ENCODE peak calls at places on chromosomes 1 and 21, in five cellular contexts. Z, K, X, U and E are unnamed samples.

GRCh38 chr21:37984416-37984815 is 68.2 kb upstream of the KCNJ6 start:
- DNase-seq in U (no peak), Z (no peak), K (no peak), X (no peak), E (no peak)

GRCh38 chr1:77322061-77322900 is 40.5 kb downstream of the AK5 start:
- DNase-seq in Z (no peak), K (no peak), X (peak; percentile 95), U (no peak), E (no peak)

GRCh38 chr1:58713841-58714240 is 14.0 kb upstream of the MYSM1 start:
- DNase-seq in Z (no peak), U (no peak), X (no peak), K (no peak), E (no peak)

GRCh38 chr1:227225715-227226346 is 92.5 kb downstream of the CDC42BPA start:
- DNase-seq in U (no peak), X (peak; percentile 86), Z (no peak), K (no peak), E (no peak)

GRCh38 chr21:33261635-33262034 is 4.5 kb upstream of the IL10RB start:
- DNase-seq in X (peak; percentile 67), K (no peak), U (no peak), Z (no peak), E (peak; percentile 69)

GRCh38 chr1:75587692-75588091 is 23.2 kb downstream of the SLC44A5 start:
- DNase-seq in Z (no peak), X (no peak), U (no peak), K (no peak), E (no peak)

GRCh38 chr21:38341546-38342012 is 84.8 kb downstream of the KCNJ15 start:
- DNase-seq in Z (no peak), K (no peak), U (no peak), X (no peak), E (no peak)

GRCh38 chr1:183635606-183636333 is at the start of gene ARPC5:
- DNase-seq in X (peak; percentile 98), U (peak; percentile 96), Z (peak; percentile 94), K (peak; percentile 98), E (peak; percentile 91)

GRCh38 chr1:17909634-17910033 is 154.5 kb downstream of the ACTL8 start:
- DNase-seq in U (no peak), K (no peak), Z (no peak), X (peak; percentile 3), E (no peak)

GRCh38 chr1:53439337-53440207 is 19.6 kb upstream of the DMRTB1 start:
- DNase-seq in Z (no peak), U (no peak), K (no peak), X (no peak), E (no peak)

GRCh38 chr1:83796409-83796808 is 202.5 kb downstream of the TTLL7 start:
- DNase-seq in Z (no peak), X (peak; percentile 10), U (no peak), K (no peak), E (no peak)

GRCh38 chr21:34204481-34205439 is 131.4 kb downstream of the MRPS6 start:
- DNase-seq in Z (no peak), U (no peak), K (no peak), X (no peak), E (no peak)

GRCh38 chr1:22639286-22639685 is 2.9 kb downstream of the C1QA start:
- DNase-seq in X (peak; percentile 62), K (no peak), Z (no peak), U (no peak), E (no peak)

GRCh38 chr1:101388904-101389546 is 152.2 kb downstream of the S1PR1 start:
- DNase-seq in Z (no peak), U (no peak), X (peak; percentile 37), K (no peak), E (no peak)

GRCh38 chr21:25396135-25396711 is 211.1 kb downstream of the MRPL39 start:
- DNase-seq in Z (peak; percentile 46), K (no peak), U (peak; percentile 51), X (no peak), E (no peak)

GRCh38 chr1:70034403-70034802 is 171.0 kb downstream of the LRRC40 start:
- DNase-seq in X (peak; percentile 70), U (no peak), Z (no peak), K (no peak), E (no peak)

GRCh38 chr21:29008373-29008772 is 10.8 kb downstream of the RWDD2B start:
- DNase-seq in X (no peak), K (no peak), Z (no peak), U (no peak), E (no peak)

GRCh38 chr1:21814241-21814918 is 2.3 kb downstream of the LDLRAD2 start:
- DNase-seq in X (peak; percentile 19), U (no peak), K (no peak), Z (no peak), E (peak; percentile 12)

GRCh38 chr21:15688016-15688415 is 41.8 kb upstream of the USP25 start:
- DNase-seq in Z (no peak), K (no peak), X (peak; percentile 54), U (no peak), E (no peak)

GRCh38 chr1:222814536-222815366 is at the start of gene DISP1:
- DNase-seq in U (peak; percentile 78), X (peak; percentile 81), Z (peak; percentile 67), K (peak; percentile 81), E (peak; percentile 65)

GRCh38 chr1:20729155-20729931 is 3.2 kb downstream of the SH2D5 start:
- DNase-seq in U (peak; percentile 25), X (no peak), K (no peak), Z (no peak), E (no peak)

GRCh38 chr1:20728371-20729154 is 3.9 kb downstream of the SH2D5 start:
- DNase-seq in U (peak; percentile 18), X (no peak), K (no peak), Z (no peak), E (no peak)

GRCh38 chr1:20731057-20731991 is 1.2 kb downstream of the SH2D5 start:
- DNase-seq in X (no peak), U (peak; percentile 46), K (no peak), Z (no peak), E (no peak)

GRCh38 chr1:20730690-20731056 is 1.8 kb downstream of the SH2D5 start:
- DNase-seq in U (peak; percentile 41), X (no peak), K (no peak), Z (no peak), E (no peak)

DNA sequence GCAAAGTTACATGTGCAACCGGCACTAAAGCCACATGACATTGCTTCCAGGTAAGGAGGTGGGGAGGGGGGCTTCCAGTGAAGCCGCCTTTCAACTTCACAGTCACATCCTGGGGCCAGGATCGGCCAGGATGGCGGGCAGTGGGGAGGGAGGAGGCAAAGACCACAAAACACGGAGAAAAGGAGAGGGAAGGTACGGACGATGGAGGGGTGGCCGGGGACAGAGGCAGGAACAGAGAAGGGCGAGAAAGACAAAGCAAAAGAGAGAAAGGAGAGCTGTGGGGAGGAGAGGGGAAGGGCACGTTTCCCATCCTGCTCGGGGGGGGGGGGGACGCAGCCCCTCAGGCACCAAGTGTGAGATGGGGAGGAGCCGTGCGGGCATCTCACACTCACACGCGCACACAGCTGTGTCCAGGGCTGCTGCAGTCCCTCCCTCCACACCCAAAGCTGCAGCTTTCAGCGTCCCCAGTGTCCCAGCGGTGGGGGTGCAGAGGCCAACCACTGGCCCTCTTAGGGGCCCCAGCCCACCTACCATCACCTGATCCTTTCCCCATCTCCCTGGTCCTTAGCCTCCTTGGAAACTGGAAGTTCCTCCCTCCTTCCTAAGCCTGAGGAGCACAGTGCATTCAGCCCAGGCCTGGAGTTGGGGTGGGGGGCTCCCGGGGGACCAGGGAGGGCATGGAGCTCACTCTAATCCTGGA is 2.4 kb downstream of the SH2D5 start:
- DNase-seq in U (peak; percentile 35), Z (no peak), K (no peak), X (no peak), E (no peak)
- H3K27me3 ChIP-seq in U (peaks cover 8% of the 10 kb centered on the region), Z (no peaks in the 10 kb centered on the region), K (peaks cover 35% of the 10 kb centered on the region), X (no peaks in the 10 kb centered on the region), E (no peaks in the 10 kb centered on the region)

DNA sequence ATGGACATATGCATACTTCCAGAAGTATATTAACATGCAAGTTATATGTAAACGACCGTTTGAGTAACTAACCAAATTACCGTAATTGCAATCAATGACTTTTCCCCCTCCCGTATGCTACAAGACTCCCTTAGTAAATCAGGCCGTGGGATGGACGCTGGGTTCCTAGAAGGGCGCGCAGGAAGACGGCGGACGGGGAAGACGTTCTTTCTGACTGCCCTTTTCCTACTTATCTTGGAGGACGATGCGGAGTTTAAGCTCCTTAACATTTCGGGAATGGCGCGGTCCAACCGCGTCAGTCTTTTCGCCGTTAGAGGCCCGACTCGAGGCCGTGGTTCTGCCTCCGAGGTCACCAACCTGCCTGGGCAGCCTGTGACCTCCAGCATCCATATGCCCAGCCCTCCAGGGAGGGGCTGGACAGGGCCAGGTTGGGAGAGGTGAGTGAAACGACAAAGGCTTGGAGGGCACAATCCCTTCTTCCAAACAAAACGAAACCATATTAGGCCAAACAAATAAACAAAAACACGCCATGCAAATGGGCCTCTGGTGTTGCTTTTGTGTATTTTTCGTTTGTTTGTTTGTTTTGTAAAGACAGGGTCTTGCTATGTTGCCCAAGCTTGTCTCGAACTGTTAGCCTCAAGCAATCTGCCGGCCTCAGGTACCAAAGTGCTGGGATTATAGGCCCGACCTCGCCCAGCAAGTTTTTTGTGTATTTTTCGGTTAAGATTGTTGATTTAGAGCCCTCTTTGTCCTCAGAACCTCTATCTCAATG is 873 bp upstream of the PI4KB start:
- DNase-seq in U (no peak), X (no peak), K (peak; percentile 38), Z (no peak), E (no peak)
- H3K27ac ChIP-seq in U (peak overlapping the region; percentile 83), X (peak overlapping the region; percentile 93), K (peak overlapping the region; percentile 89), Z (peak overlapping the region; percentile 84), E (peak overlapping the region; percentile 93)

DNA sequence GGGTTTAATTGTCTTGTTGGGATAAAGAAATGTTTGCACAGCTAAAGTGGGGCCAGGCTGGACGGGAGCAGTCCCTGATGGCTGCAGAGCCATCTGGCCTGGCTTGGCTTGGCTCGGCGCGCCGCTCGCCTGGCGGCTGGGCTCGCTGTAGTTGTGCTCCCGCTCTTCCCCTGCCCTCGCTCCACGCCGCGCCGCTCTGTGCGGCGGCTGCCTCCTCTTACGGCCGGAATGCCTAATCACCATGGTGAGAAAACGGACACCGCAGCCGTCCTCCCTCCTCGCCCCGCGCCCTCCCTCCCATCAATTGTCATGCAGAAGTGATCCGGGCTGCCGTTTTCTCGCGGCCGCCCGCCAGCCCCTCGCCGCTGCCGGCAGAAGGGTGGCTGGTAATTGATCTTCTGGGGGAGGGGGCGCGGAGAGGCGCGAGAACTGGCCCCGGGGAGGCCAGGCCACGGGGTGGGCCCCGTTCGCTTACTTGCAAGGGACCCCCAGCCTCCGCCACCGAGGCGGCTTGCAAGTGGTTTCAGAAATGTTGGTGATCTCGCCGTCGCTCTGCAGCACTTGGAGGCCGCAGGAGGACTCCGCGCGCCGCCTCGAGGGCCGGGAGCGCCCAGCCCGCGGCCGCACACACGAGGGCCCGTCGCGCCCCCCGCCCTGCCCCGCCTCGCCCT is 12.4 kb downstream of the RNF220 start:
- DNase-seq in K (no peak), X (peak; percentile 38), Z (no peak), U (no peak), E (no peak)
- H3K27me3 ChIP-seq in K (peaks cover 79% of the 10 kb centered on the region), X (peaks cover 79% of the 10 kb centered on the region), Z (peaks cover 41% of the 10 kb centered on the region), U (peaks cover 43% of the 10 kb centered on the region), E (peaks cover 67% of the 10 kb centered on the region)

DNA sequence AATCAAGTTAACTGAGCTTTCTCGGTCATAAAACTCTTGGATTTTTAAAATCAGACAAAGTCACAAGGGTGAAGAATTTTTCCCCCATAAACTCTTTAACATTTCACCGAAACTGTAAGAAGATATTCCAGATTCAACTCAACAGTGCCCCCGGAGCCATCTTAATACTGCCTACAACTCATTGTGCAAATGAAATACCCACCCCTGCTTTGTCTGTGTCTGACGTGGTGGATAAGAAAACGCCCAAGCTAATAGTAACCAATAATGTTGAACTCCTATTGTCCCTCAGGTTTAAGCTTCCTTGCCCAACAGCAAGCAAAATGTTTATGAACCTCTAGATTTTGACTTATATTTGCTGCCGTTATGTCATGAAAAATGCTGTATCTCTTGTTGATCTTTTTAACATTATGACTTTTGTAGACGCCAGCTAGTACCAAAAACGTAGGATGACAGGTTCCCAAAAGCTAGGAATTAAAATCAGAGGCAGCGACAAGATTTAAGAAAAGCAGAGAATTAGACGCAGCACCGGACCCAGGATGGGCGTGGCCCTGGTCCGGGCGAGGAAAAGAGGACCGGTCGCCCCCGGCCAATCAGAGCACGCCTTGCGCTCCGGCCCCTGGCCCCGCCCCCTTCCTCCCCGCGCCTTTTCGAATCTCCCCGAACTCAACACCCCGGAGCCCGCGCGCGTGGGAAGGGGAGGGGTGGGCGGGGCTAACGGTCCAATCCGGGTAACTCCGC is 1.1 kb downstream of the STMN1 start:
- DNase-seq in K (peak; percentile 98), U (peak; percentile 93), Z (peak; percentile 90), X (peak; percentile 87), E (peak; percentile 96)
- H3K27ac ChIP-seq in K (no peak overlapping the region), U (peak overlapping the region; percentile 76), Z (peak overlapping the region; percentile 54), X (peak overlapping the region; percentile 72), E (peak overlapping the region; percentile 83)